ENCODE peak calls at places on chromosomes 7 and 10, in seven cellular contexts. One of them, this sample, is unnamed. For H3K36me3, the result is how much of the 10 kb centered on the place peaks cover.

GRCh38 chr10:90738885-90739284 is 119.0 kb downstream of the HTR7 start:
- DNase-seq in GM12878: no peak
- DNase-seq in PC-3: no peak
- DNase-seq in fibroblast of lung: peak
- DNase-seq in GM23248: no peak
- DNase-seq in neural progenitor cell: no peak
- DNase-seq in mammary epithelial cell: no peak
- DNase-seq in this sample: no peak

GRCh38 chr7:45882465-45882810 is 5.8 kb upstream of the IGFBP1 start:
- DNase-seq in GM12878: no peak
- DNase-seq in PC-3: no peak
- DNase-seq in fibroblast of lung: no peak
- DNase-seq in GM23248: no peak
- DNase-seq in neural progenitor cell: no peak
- DNase-seq in mammary epithelial cell: no peak
- DNase-seq in this sample: no peak

GRCh38 chr7:21922605-21923004 is 23.1 kb downstream of the CDCA7L start:
- DNase-seq in GM12878: no peak
- DNase-seq in PC-3: no peak
- DNase-seq in fibroblast of lung: no peak
- DNase-seq in GM23248: no peak
- DNase-seq in neural progenitor cell: no peak
- DNase-seq in mammary epithelial cell: no peak
- DNase-seq in this sample: no peak

GRCh38 chr7:25272265-25272664 is 44.0 kb upstream of the NPVF start:
- DNase-seq in GM12878: no peak
- DNase-seq in PC-3: no peak
- DNase-seq in fibroblast of lung: no peak
- DNase-seq in GM23248: no peak
- DNase-seq in neural progenitor cell: no peak
- DNase-seq in mammary epithelial cell: no peak
- DNase-seq in this sample: no peak

GRCh38 chr10:31697271-31698168 is 231.1 kb downstream of the ARHGAP12 start:
- DNase-seq in GM12878: no peak
- DNase-seq in PC-3: peak
- DNase-seq in fibroblast of lung: peak
- DNase-seq in GM23248: peak
- DNase-seq in neural progenitor cell: no peak
- DNase-seq in mammary epithelial cell: no peak
- DNase-seq in this sample: no peak

GRCh38 chr7:93981480-93981874 is 22.7 kb downstream of the BET1 start:
- DNase-seq in GM12878: no peak
- DNase-seq in PC-3: no peak
- DNase-seq in fibroblast of lung: no peak
- DNase-seq in GM23248: no peak
- DNase-seq in neural progenitor cell: peak
- DNase-seq in mammary epithelial cell: no peak
- DNase-seq in this sample: no peak

GRCh38 chr7:112594397-112594796 is 113.6 kb downstream of the LSMEM1 start:
- DNase-seq in GM12878: no peak
- DNase-seq in PC-3: no peak
- DNase-seq in fibroblast of lung: peak
- DNase-seq in GM23248: peak
- DNase-seq in neural progenitor cell: peak
- DNase-seq in mammary epithelial cell: no peak
- DNase-seq in this sample: peak

GRCh38 chr7:46908770-46909169 is 673.1 kb downstream of the TNS3 start:
- DNase-seq in GM12878: no peak
- DNase-seq in PC-3: peak
- DNase-seq in fibroblast of lung: peak
- DNase-seq in GM23248: peak
- DNase-seq in neural progenitor cell: no peak
- DNase-seq in mammary epithelial cell: peak
- DNase-seq in this sample: peak

GRCh38 chr7:69245646-69246045 is 352.6 kb upstream of the AUTS2 start:
- DNase-seq in GM12878: no peak
- DNase-seq in PC-3: no peak
- DNase-seq in fibroblast of lung: no peak
- DNase-seq in GM23248: no peak
- DNase-seq in neural progenitor cell: no peak
- DNase-seq in mammary epithelial cell: no peak
- DNase-seq in this sample: no peak

GRCh38 chr10:132374612-132375011 is 22.4 kb upstream of the PWWP2B start:
- DNase-seq in GM12878: no peak
- DNase-seq in PC-3: no peak
- DNase-seq in fibroblast of lung: no peak
- DNase-seq in GM23248: no peak
- DNase-seq in neural progenitor cell: no peak
- DNase-seq in mammary epithelial cell: no peak
- DNase-seq in this sample: no peak

GRCh38 chr7:143299840-143300239 is 11.7 kb downstream of the CASP2 start:
- DNase-seq in GM12878: no peak
- DNase-seq in PC-3: peak
- DNase-seq in fibroblast of lung: no peak
- DNase-seq in GM23248: peak
- DNase-seq in neural progenitor cell: peak
- DNase-seq in mammary epithelial cell: no peak
- DNase-seq in this sample: peak

GRCh38 chr7:50307368-50308012 is 3.0 kb downstream of the IKZF1 start:
- DNase-seq in GM12878: no peak
- DNase-seq in PC-3: no peak
- DNase-seq in fibroblast of lung: no peak
- DNase-seq in GM23248: no peak
- DNase-seq in neural progenitor cell: peak
- DNase-seq in mammary epithelial cell: no peak
- DNase-seq in this sample: no peak

GRCh38 chr10:44723654-44724053 is 187.5 kb upstream of the TMEM72 start:
- DNase-seq in GM12878: no peak
- DNase-seq in PC-3: peak
- DNase-seq in fibroblast of lung: peak
- DNase-seq in GM23248: peak
- DNase-seq in neural progenitor cell: no peak
- DNase-seq in mammary epithelial cell: peak
- DNase-seq in this sample: no peak

GRCh38 chr10:69968830-69969229 is 83.8 kb upstream of the MACROH2A2 start:
- DNase-seq in GM12878: no peak
- DNase-seq in PC-3: peak
- DNase-seq in fibroblast of lung: peak
- DNase-seq in GM23248: no peak
- DNase-seq in neural progenitor cell: peak
- DNase-seq in mammary epithelial cell: peak
- DNase-seq in this sample: peak

GRCh38 chr7:4661871-4662270 is 20.2 kb upstream of the FOXK1 start:
- DNase-seq in GM12878: no peak
- DNase-seq in PC-3: peak
- DNase-seq in fibroblast of lung: peak
- DNase-seq in GM23248: peak
- DNase-seq in neural progenitor cell: no peak
- DNase-seq in mammary epithelial cell: no peak
- DNase-seq in this sample: no peak

GRCh38 chr7:3095046-3095445 is 51.4 kb upstream of the CARD11 start:
- DNase-seq in GM12878: no peak
- DNase-seq in PC-3: no peak
- DNase-seq in fibroblast of lung: no peak
- DNase-seq in GM23248: no peak
- DNase-seq in neural progenitor cell: no peak
- DNase-seq in mammary epithelial cell: no peak
- DNase-seq in this sample: peak

GRCh38 chr7:54904130-54904529 is 114.7 kb upstream of the EGFR start:
- DNase-seq in GM12878: no peak
- DNase-seq in PC-3: no peak
- DNase-seq in fibroblast of lung: peak
- DNase-seq in GM23248: peak
- DNase-seq in neural progenitor cell: no peak
- DNase-seq in mammary epithelial cell: no peak
- DNase-seq in this sample: no peak

GRCh38 chr10:3925184-3925583 is 140.2 kb upstream of the KLF6 start:
- DNase-seq in GM12878: no peak
- DNase-seq in PC-3: no peak
- DNase-seq in fibroblast of lung: no peak
- DNase-seq in GM23248: no peak
- DNase-seq in neural progenitor cell: no peak
- DNase-seq in mammary epithelial cell: no peak
- DNase-seq in this sample: no peak

GRCh38 chr7:105003875-105004510 is 10.0 kb upstream of the KMT2E start:
- DNase-seq in GM12878: no peak
- DNase-seq in PC-3: no peak
- DNase-seq in fibroblast of lung: no peak
- DNase-seq in GM23248: peak
- DNase-seq in neural progenitor cell: no peak
- DNase-seq in mammary epithelial cell: no peak
- DNase-seq in this sample: no peak

DNA sequence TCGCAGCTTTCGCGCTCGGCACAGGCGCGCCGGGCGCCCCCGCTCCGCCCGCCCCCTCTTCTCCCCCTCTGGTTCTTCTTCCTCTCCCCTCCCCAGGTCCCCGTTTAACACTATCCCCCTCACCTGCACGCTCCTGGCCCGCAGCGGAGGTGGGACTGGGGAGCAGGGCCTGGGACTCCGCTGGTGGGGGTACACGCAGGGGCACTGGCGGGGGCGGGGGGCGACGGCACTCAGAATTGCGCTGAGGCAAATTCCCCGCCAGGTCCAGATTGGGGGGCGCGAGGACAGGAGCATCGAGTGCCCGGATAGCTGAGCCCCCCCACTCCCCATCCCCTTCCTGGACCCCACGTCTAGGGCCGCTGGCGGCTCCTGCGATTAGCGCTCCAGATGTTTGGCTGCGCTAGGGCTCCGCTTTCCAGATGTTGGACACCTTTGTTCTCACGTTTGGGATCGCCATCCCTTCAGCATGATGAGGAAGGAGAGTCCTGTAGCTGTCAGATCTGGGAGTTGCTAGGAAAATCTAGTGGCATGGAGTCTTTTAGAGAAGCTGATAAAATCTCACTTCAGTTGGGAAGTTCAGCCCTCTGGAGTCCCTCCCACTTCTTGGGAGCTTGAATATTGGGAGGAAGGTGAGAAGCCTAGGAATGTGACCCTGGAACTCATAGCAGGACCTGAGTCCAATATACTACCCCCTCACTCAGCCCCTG is 31.4 kb upstream of the PAX2 start:
- DNase-seq in GM12878: no peak
- DNase-seq in PC-3: no peak
- DNase-seq in fibroblast of lung: no peak
- DNase-seq in GM23248: no peak
- DNase-seq in neural progenitor cell: no peak
- DNase-seq in mammary epithelial cell: no peak
- DNase-seq in this sample: no peak
- H3K4me3 ChIP-seq in GM12878: no peak
- H3K4me3 ChIP-seq in PC-3: no peak
- H3K4me3 ChIP-seq in fibroblast of lung: no peak
- H3K4me3 ChIP-seq in GM23248: no peak
- H3K4me3 ChIP-seq in neural progenitor cell: peak
- H3K4me3 ChIP-seq in mammary epithelial cell: no peak
- H3K4me3 ChIP-seq in this sample: peak

GRCh38 chr7:968205-968754 is 7.1 kb downstream of the COX19 start:
- DNase-seq in GM12878: no peak
- DNase-seq in PC-3: no peak
- DNase-seq in fibroblast of lung: no peak
- DNase-seq in GM23248: no peak
- DNase-seq in neural progenitor cell: no peak
- DNase-seq in mammary epithelial cell: no peak
- DNase-seq in this sample: no peak
- H3K36me3 ChIP-seq in GM12878: under half
- H3K36me3 ChIP-seq in PC-3: under half
- H3K36me3 ChIP-seq in fibroblast of lung: under half
- H3K36me3 ChIP-seq in GM23248: under half
- H3K36me3 ChIP-seq in neural progenitor cell: under half
- H3K36me3 ChIP-seq in mammary epithelial cell: under half
- H3K36me3 ChIP-seq in this sample: half or more

DNA sequence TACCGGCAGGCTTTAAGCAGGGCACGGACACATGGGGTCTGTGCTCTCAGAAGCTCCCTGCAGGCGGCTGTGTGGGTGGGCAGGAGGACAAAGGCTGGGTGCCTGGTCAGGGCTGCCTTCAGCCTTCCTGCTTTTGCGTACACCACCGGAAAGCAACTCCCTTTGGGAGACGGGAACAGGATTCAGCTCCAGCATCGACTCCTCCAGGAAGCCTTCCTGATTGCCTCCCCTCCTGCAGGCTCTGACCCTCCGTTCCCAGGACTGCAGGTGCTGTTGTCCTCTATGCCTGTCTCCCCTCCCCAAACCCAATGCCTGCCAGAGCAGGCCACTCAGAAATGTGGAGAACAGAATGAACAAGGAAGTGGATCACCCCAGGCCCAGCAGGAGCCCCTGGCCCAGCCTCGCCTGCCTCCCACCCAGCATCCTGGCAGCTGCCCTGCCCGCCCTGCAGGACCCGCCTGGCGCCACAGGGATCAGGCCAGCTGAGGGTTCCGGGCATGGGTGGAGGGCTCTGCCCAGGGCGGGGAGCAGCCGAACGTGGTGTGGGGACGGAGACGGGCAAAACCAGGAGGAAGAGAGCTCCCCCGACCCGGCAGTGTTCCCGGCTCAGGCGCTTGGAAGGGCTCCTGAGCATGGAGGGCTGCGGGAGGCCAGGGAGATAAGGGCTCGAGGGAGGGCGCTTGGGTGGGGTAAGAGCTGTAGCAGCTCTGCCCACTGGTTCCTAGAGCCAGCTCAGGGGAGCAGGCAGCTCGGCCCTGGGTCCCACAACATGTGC is 6.2 kb upstream of the ELN start:
- DNase-seq in GM12878: no peak
- DNase-seq in PC-3: no peak
- DNase-seq in fibroblast of lung: no peak
- DNase-seq in GM23248: no peak
- DNase-seq in neural progenitor cell: no peak
- DNase-seq in mammary epithelial cell: no peak
- DNase-seq in this sample: no peak
- TF ChIP-seq EZH2 in GM12878: no peak
- TF ChIP-seq EZH2 in PC-3: no peak
- TF ChIP-seq EZH2 in fibroblast of lung: no peak
- TF ChIP-seq EZH2 in GM23248: no peak
- TF ChIP-seq EZH2 in neural progenitor cell: no peak
- TF ChIP-seq EZH2 in mammary epithelial cell: no peak
- TF ChIP-seq EZH2 in this sample: no peak

DNA sequence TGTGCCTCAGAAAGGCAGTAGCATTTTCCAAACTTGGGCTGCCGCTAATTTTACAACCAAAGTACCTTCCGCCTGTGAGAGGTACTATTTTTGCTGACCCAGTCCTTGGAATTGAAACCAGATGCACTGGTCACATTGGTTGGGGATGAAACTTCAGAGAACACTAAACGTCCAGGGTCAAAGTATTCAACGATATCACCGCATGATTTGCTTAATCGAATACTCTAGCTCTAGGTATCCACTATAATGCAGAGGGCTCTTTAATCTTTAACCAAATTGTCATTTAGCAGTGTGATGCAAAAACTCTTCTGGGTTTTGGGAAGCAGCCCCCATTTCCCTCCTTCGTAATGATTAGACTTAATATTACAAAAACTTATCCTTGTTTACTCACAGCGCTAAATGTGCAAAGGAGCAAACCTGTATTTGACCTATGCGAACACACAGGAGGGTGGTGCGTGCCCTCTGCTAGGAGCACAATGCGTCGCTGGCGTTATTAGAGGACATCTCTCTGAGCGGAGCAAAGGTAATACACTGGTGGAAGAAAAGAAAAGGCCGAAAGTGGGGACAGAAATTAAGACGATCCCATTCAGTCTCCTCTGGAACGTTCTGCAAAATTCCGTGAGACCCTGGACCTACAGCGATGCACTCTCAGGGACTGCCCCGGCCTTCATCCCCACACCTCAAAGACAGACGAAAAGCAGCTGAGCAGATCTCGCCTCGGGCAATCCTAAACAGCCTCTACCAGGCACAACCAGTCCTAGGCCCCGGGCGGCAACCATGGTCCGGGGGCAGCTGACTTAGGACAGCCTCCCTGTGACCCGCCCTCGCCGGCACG is 916 bp upstream of the EEPD1 start:
- DNase-seq in GM12878: no peak
- DNase-seq in PC-3: no peak
- DNase-seq in fibroblast of lung: no peak
- DNase-seq in GM23248: no peak
- DNase-seq in neural progenitor cell: no peak
- DNase-seq in mammary epithelial cell: no peak
- DNase-seq in this sample: no peak
- H3K4me3 ChIP-seq in GM12878: peak
- H3K4me3 ChIP-seq in PC-3: peak
- H3K4me3 ChIP-seq in fibroblast of lung: peak
- H3K4me3 ChIP-seq in GM23248: peak
- H3K4me3 ChIP-seq in neural progenitor cell: peak
- H3K4me3 ChIP-seq in mammary epithelial cell: peak
- H3K4me3 ChIP-seq in this sample: peak